ENCODE peak calls at places on chromosome 2, in ten cellular contexts. Y, I, A, X, N, L, F, R, V and U are unnamed samples.

GRCh38 chr2:88692187-88692586 is 714 bp downstream of the RPIA start:
- DNase-seq in I (no peak), X (no peak), L (peak), F (no peak), V (peak), A (peak), R (no peak), N (peak), Y (no peak), U (peak)

GRCh38 chr2:28359222-28360065 is 33.2 kb upstream of the FOSL2 start:
- DNase-seq in F (peak), N (peak), X (no peak), R (no peak), L (peak), I (no peak), A (peak), Y (no peak), V (no peak), U (peak)

GRCh38 chr2:222424281-222424728 is at the start of gene SGPP2:
- DNase-seq in F (no peak), R (no peak), N (peak), A (no peak), V (no peak), X (peak), L (no peak), I (no peak), Y (peak), U (peak)

GRCh38 chr2:9140570-9141378 is 65.8 kb upstream of the ASAP2 start:
- DNase-seq in F (no peak), R (peak), X (no peak), N (no peak), I (no peak), Y (no peak), A (no peak), V (no peak), L (peak), U (no peak)

GRCh38 chr2:241584446-241584845 is 25.9 kb downstream of the BOK start:
- DNase-seq in V (no peak), L (peak), N (no peak), Y (no peak), F (no peak), I (no peak), X (peak), R (peak), A (no peak), U (no peak)

GRCh38 chr2:64792995-64793639 is 139.4 kb upstream of the SERTAD2 start:
- DNase-seq in L (peak), X (no peak), N (no peak), F (no peak), V (no peak), I (no peak), A (no peak), Y (no peak), R (no peak), U (no peak)

GRCh38 chr2:46548103-46548486 is 68.7 kb downstream of the TMEM247 start:
- DNase-seq in R (no peak), A (peak), I (no peak), V (no peak), L (no peak), N (no peak), Y (no peak), F (no peak), X (no peak), U (peak)

GRCh38 chr2:110731064-110731463 is 1.3 kb upstream of the ACOXL start:
- DNase-seq in N (no peak), R (no peak), A (no peak), V (no peak), F (no peak), Y (no peak), L (no peak), I (no peak), X (no peak), U (no peak)

GRCh38 chr2:42931818-42932195 is 139.4 kb upstream of the HAAO start:
- DNase-seq in L (no peak), R (no peak), Y (no peak), X (no peak), I (no peak), F (no peak), N (no peak), A (no peak), V (no peak), U (no peak)